ENCODE peak calls at places on chromosomes 16 and 17, in seven cellular contexts. D is K562, Q is HCT116, C is SK-N-SH, E is H1, T is HepG2, P is GM12878. N is an unnamed sample.

GRCh38 chr16:1225051-1225451 is at the start of gene TPSG1:
- DNase-seq in Q (no peak), T (no peak), D (no peak), P (no peak), C (no peak), E (no peak), N (no peak)

GRCh38 chr16:17245727-17246576 is 224.8 kb downstream of the XYLT1 start:
- DNase-seq in P (no peak), E (no peak), T (no peak), D (no peak), Q (no peak), C (no peak), N (no peak)

GRCh38 chr16:79605999-79606398 is 5.5 kb upstream of the MAF start:
- DNase-seq in Q (no peak), D (no peak), C (no peak), T (no peak), P (no peak), E (no peak), N (no peak)

GRCh38 chr16:75002474-75002873 is 3.6 kb downstream of the ZNRF1 start:
- DNase-seq in T (peak; percentile 28), E (no peak), D (no peak), P (no peak), C (no peak), Q (no peak), N (no peak)

GRCh38 chr17:74960739-74961342 is 11.7 kb downstream of the HID1 start:
- DNase-seq in C (no peak), E (peak; percentile 84), T (peak; percentile 83), Q (peak; percentile 54), D (peak; percentile 91), P (no peak), N (no peak)

GRCh38 chr17:15914400-15915165 is 30.3 kb upstream of the ADORA2B start:
- DNase-seq in D (no peak), C (no peak), T (no peak), E (no peak), P (no peak), Q (no peak), N (no peak)

GRCh38 chr16:23013484-23013883 is 135.8 kb downstream of the USP31 start:
- DNase-seq in E (peak; percentile 46), Q (peak; percentile 19), C (no peak), D (no peak), P (no peak), T (peak; percentile 33), N (no peak)

GRCh38 chr17:75740215-75740614 is 19.0 kb downstream of the ITGB4 start:
- DNase-seq in T (no peak), D (no peak), E (no peak), C (no peak), Q (no peak), P (no peak), N (no peak)

GRCh38 chr17:37410357-37410756 is 3.7 kb downstream of the TADA2A start:
- DNase-seq in D (no peak), Q (no peak), P (no peak), E (no peak), C (no peak), T (no peak), N (no peak)

DNA sequence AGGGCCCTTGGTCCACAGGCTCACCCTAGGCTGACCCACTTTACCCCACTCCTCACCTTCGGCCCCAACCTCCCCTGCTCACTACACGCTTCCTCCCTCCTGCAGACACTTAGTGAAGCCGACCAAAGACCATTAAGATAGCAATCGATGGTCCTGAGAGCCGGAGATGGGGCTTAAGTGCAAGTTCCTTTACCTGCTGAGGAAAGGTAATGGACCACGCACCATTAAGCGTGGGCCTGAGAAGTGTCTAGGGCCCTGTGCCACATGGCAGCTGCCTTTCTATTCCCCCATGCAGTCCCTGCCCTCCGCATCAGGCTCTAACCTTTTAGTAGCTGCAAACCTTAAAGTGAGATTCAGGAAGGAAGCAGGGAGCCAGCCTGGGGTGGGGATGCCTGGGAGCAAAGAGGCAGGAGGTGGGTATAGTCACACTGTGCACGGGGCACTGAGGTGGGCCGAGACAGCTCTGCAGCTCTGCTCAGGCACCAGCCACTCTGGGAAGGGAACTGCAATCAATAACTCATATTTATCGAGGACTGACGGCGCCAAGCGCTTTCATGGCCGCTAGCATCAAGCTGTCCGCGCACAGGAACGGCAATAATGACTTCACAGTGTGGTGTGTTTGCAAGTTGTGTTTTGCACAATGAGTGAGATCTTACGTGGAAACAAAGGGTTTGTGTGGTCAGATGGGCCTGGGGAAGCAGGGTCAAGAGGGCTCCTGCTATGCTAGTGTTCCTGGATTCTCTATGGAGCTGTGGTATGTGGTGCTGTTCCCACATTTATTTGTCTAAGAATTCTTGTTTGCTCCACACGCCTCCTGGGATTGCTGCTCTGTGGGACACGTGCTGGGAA is 84.9 kb upstream of the CDC42EP4 start:
- DNase-seq in D (no peak), E (no peak), P (no peak), C (no peak), T (peak; percentile 20), Q (no peak), N (peak; percentile 26)
- TF ChIP-seq JUND in D (no peak), E (no peak), P (no peak), C (no peak), T (no peak), Q (no peak), N (no peak)

GRCh38 chr17:49361902-49362722 is at the start of gene ZNF652:
- DNase-seq in T (peak; percentile 96), E (peak; percentile 97), D (peak; percentile 98), Q (peak; percentile 93), C (peak; percentile 100), P (peak; percentile 65), N (peak; percentile 99)

GRCh38 chr17:49360796-49361128 is 1.3 kb downstream of the ZNF652 start:
- DNase-seq in T (no peak), C (peak; percentile 52), D (no peak), E (no peak), Q (no peak), P (no peak), N (no peak)

GRCh38 chr17:49361129-49361901 is 735 bp downstream of the ZNF652 start:
- DNase-seq in C (peak; percentile 73), Q (no peak), P (peak; percentile 48), E (peak; percentile 68), D (peak; percentile 50), T (peak; percentile 62), N (no peak)

GRCh38 chr17:49358638-49359247 is 3.3 kb downstream of the ZNF652 start:
- DNase-seq in P (peak; percentile 75), T (no peak), D (no peak), E (no peak), C (no peak), Q (no peak), N (no peak)

DNA sequence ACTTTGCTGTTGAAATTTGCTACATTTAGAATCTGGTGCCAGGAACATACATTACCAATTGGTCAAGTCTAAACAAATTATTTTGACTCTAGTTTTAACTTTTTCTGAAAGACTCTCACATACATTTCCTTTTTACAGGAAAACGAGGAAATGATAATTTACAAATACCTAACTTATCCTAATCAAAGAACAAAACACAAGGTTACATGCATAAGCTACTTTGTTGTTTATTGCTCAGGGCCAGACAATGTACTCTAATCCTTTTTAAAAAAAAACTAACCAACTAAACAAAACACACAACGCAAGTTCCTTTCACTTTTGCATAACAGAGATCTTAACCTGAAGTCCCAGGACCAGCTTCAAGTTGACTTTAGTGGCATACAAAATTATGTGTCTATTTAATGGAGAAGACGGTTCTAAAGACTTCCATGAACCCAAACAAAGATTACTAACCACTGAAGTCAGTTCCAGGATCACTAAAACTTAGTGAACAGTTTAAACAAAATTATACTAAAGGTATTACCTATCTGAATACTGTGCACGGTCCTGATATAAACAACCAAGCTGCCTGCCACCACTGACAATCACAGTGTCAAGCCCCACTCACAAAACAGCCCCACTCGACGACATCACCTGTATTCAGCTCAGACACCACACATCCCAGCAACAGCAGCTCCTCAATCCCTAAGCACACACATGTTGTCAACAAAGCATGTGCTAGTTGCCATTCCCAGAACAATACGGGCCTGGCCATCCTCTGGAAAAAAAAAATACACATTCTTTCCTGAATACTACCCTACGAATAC is 1.9 kb downstream of the ZNF652 start:
- DNase-seq in P (no peak), D (no peak), E (no peak), C (no peak), T (no peak), Q (no peak), N (no peak)
- TF ChIP-seq JUND in P (no peak), D (no peak), E (no peak), C (no peak), T (no peak), Q (no peak), N (no peak)

GRCh38 chr16:66166451-66166850 is 200.0 kb upstream of the CDH5 start:
- DNase-seq in Q (no peak), D (no peak), E (no peak), T (peak; percentile 18), P (no peak), C (no peak), N (no peak)
- TF ChIP-seq JUND in Q (no peak), D (no peak), E (no peak), T (no peak), P (no peak), C (no peak), N (no peak)

GRCh38 chr16:15967223-15967546 is 17.8 kb downstream of the ABCC1 start:
- DNase-seq in E (no peak), Q (no peak), D (no peak), P (no peak), T (no peak), C (no peak), N (no peak)
- TF ChIP-seq JUND in E (no peak), Q (no peak), D (no peak), P (no peak), T (no peak), C (no peak), N (no peak)

GRCh38 chr16:77298638-77299360 is 99.6 kb downstream of the SYCE1L start:
- DNase-seq in D (no peak), P (no peak), T (no peak), E (no peak), C (no peak), Q (no peak), N (no peak)
- TF ChIP-seq JUND in D (no peak), P (no peak), T (no peak), E (no peak), C (peak; percentile 82), Q (no peak), N (no peak)

GRCh38 chr17:1919206-1919605 is 89.4 kb downstream of the RPA1 start:
- DNase-seq in C (peak; percentile 4), Q (no peak), T (no peak), E (no peak), D (no peak), P (no peak), N (no peak)

GRCh38 chr17:1918346-1919021 is 88.7 kb downstream of the RPA1 start:
- DNase-seq in T (no peak), Q (no peak), C (no peak), E (no peak), P (no peak), D (no peak), N (no peak)

GRCh38 chr17:1916963-1917715 is 87.3 kb downstream of the RPA1 start:
- DNase-seq in E (no peak), C (no peak), T (peak; percentile 18), Q (no peak), P (no peak), D (no peak), N (no peak)

GRCh38 chr17:1916339-1916738 is 86.5 kb downstream of the RPA1 start:
- DNase-seq in E (no peak), P (no peak), C (no peak), D (no peak), Q (no peak), T (no peak), N (no peak)

DNA sequence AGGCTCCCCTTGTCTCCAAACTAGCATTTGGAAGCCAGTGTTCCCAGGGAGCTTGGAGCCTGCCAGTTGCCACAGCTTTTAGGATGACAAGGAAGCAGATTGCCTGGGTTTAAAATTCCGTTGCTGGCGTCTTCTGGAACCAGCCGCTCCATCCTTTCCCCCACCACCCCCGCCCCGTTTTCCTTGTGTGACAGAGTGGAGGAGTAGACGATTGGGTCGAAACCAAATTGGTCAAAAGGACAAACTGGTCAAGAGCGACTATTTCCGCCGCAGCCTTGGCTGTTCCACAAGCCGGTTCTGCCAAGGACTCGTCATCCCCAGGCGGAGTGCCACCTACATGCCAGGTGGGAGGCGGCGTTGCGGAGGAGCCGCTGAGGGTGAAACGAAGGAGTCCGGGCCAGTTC is 91.1 kb downstream of the RPA1 start:
- DNase-seq in E (no peak), P (no peak), D (no peak), T (no peak), C (no peak), Q (no peak), N (no peak)
- TF ChIP-seq JUND in E (no peak), P (no peak), D (no peak), T (no peak), C (no peak), Q (no peak), N (no peak)